ENCODE peak calls at places on chromosomes 11 and 22, in seven cellular contexts. Q is spleen, H is heart left ventricle, D is OCI-LY7, C is epithelial cell of esophagus, I is cardiac muscle cell, W is H9. O is an unnamed sample.
A peak's percentile ranks its signal among the peaks of the same experiment; 100 is the strongest.

GRCh38 chr22:34015642-34016041 is 95.4 kb upstream of the LARGE1 start:
- DNase-seq in Q (no peak), H (no peak), D (no peak), C (no peak), I (no peak), W (no peak), O (no peak)

GRCh38 chr22:49992921-49993648 is 19.5 kb downstream of the IL17REL start:
- DNase-seq in Q (peak; percentile 94), H (peak; percentile 63), D (peak; percentile 74), C (peak; percentile 68), I (peak; percentile 78), W (peak; percentile 74), O (peak; percentile 91)

GRCh38 chr22:25232301-25232700 is 12.9 kb downstream of the CRYBB2 start:
- DNase-seq in Q (no peak), H (no peak), D (no peak), C (peak; percentile 80), I (no peak), W (no peak), O (no peak)

GRCh38 chr11:93034640-93035039 is 65.2 kb downstream of the MTNR1B start:
- DNase-seq in Q (no peak), H (no peak), D (no peak), C (no peak), I (no peak), W (no peak), O (no peak)

GRCh38 chr11:86800076-86800955 is at the start of gene PRSS23:
- DNase-seq in Q (peak; percentile 79), H (peak; percentile 71), D (no peak), C (peak; percentile 71), I (peak; percentile 88), W (peak; percentile 64), O (no peak)

GRCh38 chr11:64703048-64703447 is 19.9 kb downstream of the NRXN2 start:
- DNase-seq in Q (no peak), H (no peak), D (no peak), C (no peak), I (no peak), W (no peak), O (no peak)

GRCh38 chr11:969651-970205 is 44.1 kb downstream of the AP2A2 start:
- DNase-seq in Q (no peak), H (no peak), D (no peak), C (no peak), I (no peak), W (no peak), O (no peak)

GRCh38 chr11:2103666-2104523 is 35.3 kb downstream of the IGF2 start:
- DNase-seq in Q (peak; percentile 46), H (no peak), D (no peak), C (no peak), I (no peak), W (no peak), O (no peak)

GRCh38 chr22:23401111-23401909 is 178.8 kb downstream of the IGLL1 start:
- DNase-seq in Q (no peak), H (no peak), D (no peak), C (peak; percentile 75), I (no peak), W (no peak), O (no peak)

GRCh38 chr11:23540101-23540561 is 679.9 kb upstream of the CCDC179 start:
- DNase-seq in Q (no peak), H (no peak), D (peak; percentile 33), C (peak; percentile 46), I (peak; percentile 57), W (peak; percentile 69), O (no peak)

GRCh38 chr22:40512426-40513136 is 123.9 kb downstream of the MRTFA start:
- DNase-seq in Q (no peak), H (peak; percentile 26), D (no peak), C (peak; percentile 97), I (no peak), W (no peak), O (no peak)

GRCh38 chr11:47485112-47485511 is 36.2 kb upstream of the RAPSN start:
- DNase-seq in Q (no peak), H (no peak), D (no peak), C (peak; percentile 52), I (no peak), W (no peak), O (no peak)

GRCh38 chr11:94880216-94880615 is 93.1 kb downstream of the CWC15 start:
- DNase-seq in Q (no peak), H (no peak), D (no peak), C (peak; percentile 96), I (no peak), W (no peak), O (no peak)

GRCh38 chr11:44868455-44869421 is 81.9 kb downstream of the TP53I11 start:
- DNase-seq in Q (no peak), H (no peak), D (no peak), C (no peak), I (no peak), W (no peak), O (no peak)

GRCh38 chr11:130782361-130783221 is 133.7 kb downstream of the SNX19 start:
- DNase-seq in Q (no peak), H (no peak), D (no peak), C (no peak), I (no peak), W (no peak), O (no peak)

GRCh38 chr11:69195819-69196218 is 40.1 kb downstream of the SMIM38 start:
- DNase-seq in Q (no peak), H (no peak), D (no peak), C (no peak), I (no peak), W (no peak), O (no peak)

GRCh38 chr11:59214141-59214893 is 1.6 kb upstream of the MPEG1 start:
- DNase-seq in Q (no peak), H (no peak), D (no peak), C (no peak), I (no peak), W (no peak), O (no peak)

DNA sequence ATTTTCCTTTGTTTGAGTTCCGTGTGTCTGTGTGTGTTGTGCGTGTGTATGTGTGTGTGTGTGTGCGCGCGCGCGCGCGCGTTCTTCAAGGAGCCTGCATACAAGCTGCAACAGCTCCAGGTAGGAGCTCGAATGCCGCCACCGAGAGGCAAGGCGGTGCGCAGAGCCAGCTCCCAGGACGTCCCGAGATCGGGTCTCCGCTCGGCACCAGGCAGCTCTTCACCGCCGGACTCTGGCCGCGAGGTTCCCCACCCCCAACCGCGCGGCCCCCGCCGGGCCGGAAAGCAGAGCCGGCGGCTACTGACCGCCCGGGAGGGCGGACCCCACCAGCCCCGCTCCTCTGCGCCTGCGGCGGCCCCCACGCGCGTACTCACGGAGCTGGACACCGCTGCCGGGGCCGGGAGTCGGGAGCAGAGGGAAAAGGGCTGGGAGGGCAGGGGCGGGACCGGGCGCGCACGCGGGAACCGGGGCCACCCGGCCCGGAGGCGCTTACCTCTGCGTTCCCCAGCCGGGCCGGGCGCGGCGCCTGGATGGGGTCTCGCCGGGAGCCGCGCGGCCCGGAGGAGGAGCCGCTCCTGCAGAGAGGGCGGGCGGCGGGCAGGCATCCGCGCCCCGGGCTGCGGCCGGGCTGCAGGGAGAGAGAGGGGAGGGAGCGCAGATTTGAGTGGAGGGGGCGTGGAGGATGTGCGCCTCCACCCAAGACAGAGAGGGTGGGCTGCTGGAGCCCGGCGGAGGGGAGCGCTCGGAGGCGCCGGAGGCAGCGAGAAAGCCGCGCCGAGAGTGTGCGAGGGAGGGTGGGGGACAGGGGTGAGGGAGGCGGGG is 40.3 kb upstream of the AKIP1 start:
- DNase-seq in Q (peak; percentile 78), H (peak; percentile 65), D (no peak), C (peak; percentile 85), I (peak; percentile 81), W (peak; percentile 74), O (peak; percentile 43)
- TF ChIP-seq CTCF in Q (no peak), H (no peak), D (no peak), C (peak; percentile 10), I (no peak), W (no peak), O (no peak)

DNA sequence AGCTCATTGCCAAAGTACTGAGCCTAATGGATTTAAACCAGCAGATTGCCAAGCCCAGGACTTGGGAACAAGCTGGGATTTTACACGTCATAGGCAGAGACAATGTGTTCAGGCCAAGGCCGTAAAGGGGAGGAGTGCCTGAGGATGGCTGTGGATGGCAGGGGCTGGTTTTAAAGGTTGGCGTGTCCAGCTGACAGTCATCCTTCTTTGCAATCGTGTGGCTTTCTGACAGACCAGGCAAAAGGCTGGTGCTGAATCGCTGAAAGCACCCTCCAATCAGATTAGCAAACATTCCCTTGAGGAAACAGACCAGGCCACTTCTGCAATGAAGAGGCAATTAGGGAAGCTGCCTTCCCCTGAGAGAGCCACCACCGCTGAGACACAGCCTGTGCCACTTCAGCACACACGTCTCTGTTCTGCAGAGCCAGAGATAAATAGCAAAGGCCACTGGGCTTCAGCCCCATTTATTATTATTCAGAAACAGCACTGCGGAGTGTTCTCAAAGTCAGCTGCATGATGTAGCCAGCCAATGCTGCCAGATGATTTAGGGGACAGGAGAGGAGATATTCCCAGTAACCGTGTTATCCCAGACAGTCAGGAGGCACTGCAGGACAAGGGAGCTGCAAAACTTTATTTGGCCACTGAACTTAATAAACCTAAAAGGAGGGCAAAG is 54.2 kb upstream of the CSNK2A3 start:
- DNase-seq in Q (no peak), H (peak; percentile 46), D (no peak), C (no peak), I (peak; percentile 66), W (no peak), O (no peak)
- TF ChIP-seq CTCF in Q (no peak), H (no peak), D (no peak), C (no peak), I (no peak), W (no peak), O (no peak)

DNA sequence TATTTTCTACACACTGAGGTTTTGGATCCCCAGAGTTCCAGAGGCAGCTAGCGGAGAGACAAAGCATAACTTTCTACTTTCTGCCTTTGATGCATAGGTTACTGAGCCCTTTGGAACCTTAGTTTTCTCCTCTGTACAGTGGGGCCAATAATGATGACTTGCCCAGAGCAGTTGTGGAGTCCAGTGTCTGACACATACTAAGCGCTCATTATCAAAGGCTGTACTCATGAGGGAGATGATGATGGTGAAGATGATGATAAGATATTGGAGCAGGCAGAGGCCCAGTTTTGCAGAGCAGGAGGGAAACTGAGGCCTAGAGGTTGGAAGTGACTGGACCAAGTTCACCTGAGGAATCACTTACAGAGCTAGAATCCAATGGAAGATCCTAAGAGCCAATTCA is 458.0 kb downstream of the MIAT start:
- DNase-seq in Q (no peak), H (no peak), D (no peak), C (no peak), I (no peak), W (no peak), O (no peak)
- TF ChIP-seq CTCF in Q (no peak), H (no peak), D (no peak), C (no peak), I (no peak), W (no peak), O (no peak)

GRCh38 chr22:37896181-37896592 is 9.9 kb upstream of the MICALL1 start:
- DNase-seq in Q (peak; percentile 81), H (no peak), D (peak; percentile 86), C (peak; percentile 99), I (no peak), W (peak; percentile 50), O (no peak)

GRCh38 chr22:37894939-37895670 is 11.0 kb upstream of the MICALL1 start:
- DNase-seq in Q (no peak), H (no peak), D (no peak), C (peak; percentile 89), I (peak; percentile 50), W (peak; percentile 75), O (no peak)

GRCh38 chr22:37897805-37898204 is 8.3 kb upstream of the MICALL1 start:
- DNase-seq in Q (no peak), H (no peak), D (no peak), C (peak; percentile 72), I (no peak), W (no peak), O (no peak)

GRCh38 chr22:37898441-37899181 is 7.5 kb upstream of the MICALL1 start:
- DNase-seq in Q (no peak), H (no peak), D (no peak), C (peak; percentile 95), I (peak; percentile 27), W (peak; percentile 89), O (no peak)

GRCh38 chr22:37896939-37897338 is 9.2 kb upstream of the MICALL1 start:
- DNase-seq in Q (no peak), H (no peak), D (no peak), C (no peak), I (no peak), W (no peak), O (no peak)
- TF ChIP-seq CTCF in Q (no peak), H (no peak), D (no peak), C (no peak), I (no peak), W (no peak), O (no peak)